ENCODE peak calls at places on chromosomes 11 and 22, in six cellular contexts. One of them, this sample, is unnamed.

GRCh38 chr11:45544826-45545225 is 120.6 kb downstream of the CHST1 start:
- DNase-seq in fibroblast of villous mesenchyme: no peak
- DNase-seq in iPS-NIHi11: no peak
- DNase-seq in T-helper 1 cell: no peak
- DNase-seq in stimulated activated CD4-positive, alpha-beta T cell treated with anti-CD3 and anti-CD28 coated beads, Interleukin-1b, Interleukin-23, amount 100 ng/mL, for 24 hours: no peak
- DNase-seq in NCI-H748 treated with DMSO at 0.1 percent for 48 hours: no peak
- DNase-seq in this sample: no peak

GRCh38 chr11:67369801-67370284 is 3.6 kb downstream of the CLCF1 start:
- DNase-seq in stimulated activated CD4-positive, alpha-beta T cell treated with anti-CD3 and anti-CD28 coated beads, Interleukin-1b, Interleukin-23, amount 100 ng/mL, for 24 hours: no peak
- DNase-seq in iPS-NIHi11: no peak
- DNase-seq in fibroblast of villous mesenchyme: peak
- DNase-seq in T-helper 1 cell: no peak
- DNase-seq in NCI-H748 treated with DMSO at 0.1 percent for 48 hours: no peak
- DNase-seq in this sample: no peak

GRCh38 chr11:86802601-86803051 is 2.3 kb downstream of the PRSS23 start:
- DNase-seq in stimulated activated CD4-positive, alpha-beta T cell treated with anti-CD3 and anti-CD28 coated beads, Interleukin-1b, Interleukin-23, amount 100 ng/mL, for 24 hours: no peak
- DNase-seq in T-helper 1 cell: peak
- DNase-seq in fibroblast of villous mesenchyme: peak
- DNase-seq in iPS-NIHi11: peak
- DNase-seq in NCI-H748 treated with DMSO at 0.1 percent for 48 hours: no peak
- DNase-seq in this sample: no peak

GRCh38 chr22:45337536-45337935 is 27.8 kb downstream of the FAM118A start:
- DNase-seq in fibroblast of villous mesenchyme: no peak
- DNase-seq in iPS-NIHi11: no peak
- DNase-seq in NCI-H748 treated with DMSO at 0.1 percent for 48 hours: no peak
- DNase-seq in T-helper 1 cell: no peak
- DNase-seq in stimulated activated CD4-positive, alpha-beta T cell treated with anti-CD3 and anti-CD28 coated beads, Interleukin-1b, Interleukin-23, amount 100 ng/mL, for 24 hours: no peak
- DNase-seq in this sample: no peak

GRCh38 chr22:26952654-26953379 is 295.4 kb downstream of the MIAT start:
- DNase-seq in fibroblast of villous mesenchyme: no peak
- DNase-seq in T-helper 1 cell: no peak
- DNase-seq in stimulated activated CD4-positive, alpha-beta T cell treated with anti-CD3 and anti-CD28 coated beads, Interleukin-1b, Interleukin-23, amount 100 ng/mL, for 24 hours: no peak
- DNase-seq in iPS-NIHi11: peak
- DNase-seq in NCI-H748 treated with DMSO at 0.1 percent for 48 hours: peak
- DNase-seq in this sample: no peak

GRCh38 chr11:31921066-31921465 is 109.9 kb upstream of the PAX6 start:
- DNase-seq in fibroblast of villous mesenchyme: peak
- DNase-seq in T-helper 1 cell: no peak
- DNase-seq in stimulated activated CD4-positive, alpha-beta T cell treated with anti-CD3 and anti-CD28 coated beads, Interleukin-1b, Interleukin-23, amount 100 ng/mL, for 24 hours: no peak
- DNase-seq in NCI-H748 treated with DMSO at 0.1 percent for 48 hours: no peak
- DNase-seq in iPS-NIHi11: no peak
- DNase-seq in this sample: no peak

GRCh38 chr11:116861539-116861938 is 24.1 kb upstream of the APOA1 start:
- DNase-seq in NCI-H748 treated with DMSO at 0.1 percent for 48 hours: no peak
- DNase-seq in iPS-NIHi11: no peak
- DNase-seq in stimulated activated CD4-positive, alpha-beta T cell treated with anti-CD3 and anti-CD28 coated beads, Interleukin-1b, Interleukin-23, amount 100 ng/mL, for 24 hours: no peak
- DNase-seq in fibroblast of villous mesenchyme: no peak
- DNase-seq in T-helper 1 cell: no peak
- DNase-seq in this sample: no peak

GRCh38 chr22:39820266-39820665 is 73.3 kb downstream of the ENTHD1 start:
- DNase-seq in fibroblast of villous mesenchyme: peak
- DNase-seq in stimulated activated CD4-positive, alpha-beta T cell treated with anti-CD3 and anti-CD28 coated beads, Interleukin-1b, Interleukin-23, amount 100 ng/mL, for 24 hours: no peak
- DNase-seq in T-helper 1 cell: no peak
- DNase-seq in NCI-H748 treated with DMSO at 0.1 percent for 48 hours: no peak
- DNase-seq in iPS-NIHi11: no peak
- DNase-seq in this sample: no peak

GRCh38 chr22:41862530-41863266 is 29.8 kb downstream of the SREBF2 start:
- DNase-seq in fibroblast of villous mesenchyme: no peak
- DNase-seq in iPS-NIHi11: no peak
- DNase-seq in T-helper 1 cell: peak
- DNase-seq in stimulated activated CD4-positive, alpha-beta T cell treated with anti-CD3 and anti-CD28 coated beads, Interleukin-1b, Interleukin-23, amount 100 ng/mL, for 24 hours: no peak
- DNase-seq in NCI-H748 treated with DMSO at 0.1 percent for 48 hours: no peak
- DNase-seq in this sample: no peak

GRCh38 chr11:122023614-122024250 is 92.3 kb downstream of the BLID start:
- DNase-seq in iPS-NIHi11: no peak
- DNase-seq in stimulated activated CD4-positive, alpha-beta T cell treated with anti-CD3 and anti-CD28 coated beads, Interleukin-1b, Interleukin-23, amount 100 ng/mL, for 24 hours: no peak
- DNase-seq in fibroblast of villous mesenchyme: peak
- DNase-seq in NCI-H748 treated with DMSO at 0.1 percent for 48 hours: no peak
- DNase-seq in T-helper 1 cell: no peak
- DNase-seq in this sample: no peak

GRCh38 chr11:68312117-68312779 is at the start of gene LRP5:
- DNase-seq in fibroblast of villous mesenchyme: no peak
- DNase-seq in T-helper 1 cell: no peak
- DNase-seq in stimulated activated CD4-positive, alpha-beta T cell treated with anti-CD3 and anti-CD28 coated beads, Interleukin-1b, Interleukin-23, amount 100 ng/mL, for 24 hours: no peak
- DNase-seq in iPS-NIHi11: peak
- DNase-seq in NCI-H748 treated with DMSO at 0.1 percent for 48 hours: no peak
- DNase-seq in this sample: no peak

GRCh38 chr22:42194953-42195352 is 64.3 kb upstream of the CYP2D6 start:
- DNase-seq in stimulated activated CD4-positive, alpha-beta T cell treated with anti-CD3 and anti-CD28 coated beads, Interleukin-1b, Interleukin-23, amount 100 ng/mL, for 24 hours: no peak
- DNase-seq in T-helper 1 cell: no peak
- DNase-seq in iPS-NIHi11: no peak
- DNase-seq in NCI-H748 treated with DMSO at 0.1 percent for 48 hours: no peak
- DNase-seq in fibroblast of villous mesenchyme: no peak
- DNase-seq in this sample: no peak

GRCh38 chr22:17368727-17369552 is at the start of gene CECR2:
- DNase-seq in fibroblast of villous mesenchyme: no peak
- DNase-seq in T-helper 1 cell: no peak
- DNase-seq in NCI-H748 treated with DMSO at 0.1 percent for 48 hours: peak
- DNase-seq in stimulated activated CD4-positive, alpha-beta T cell treated with anti-CD3 and anti-CD28 coated beads, Interleukin-1b, Interleukin-23, amount 100 ng/mL, for 24 hours: no peak
- DNase-seq in iPS-NIHi11: peak
- DNase-seq in this sample: no peak

GRCh38 chr11:110053848-110054414 is 39.3 kb upstream of the ZC3H12C start:
- DNase-seq in T-helper 1 cell: no peak
- DNase-seq in stimulated activated CD4-positive, alpha-beta T cell treated with anti-CD3 and anti-CD28 coated beads, Interleukin-1b, Interleukin-23, amount 100 ng/mL, for 24 hours: no peak
- DNase-seq in fibroblast of villous mesenchyme: no peak
- DNase-seq in NCI-H748 treated with DMSO at 0.1 percent for 48 hours: no peak
- DNase-seq in iPS-NIHi11: no peak
- DNase-seq in this sample: no peak

GRCh38 chr11:1568451-1568911 is 3.6 kb downstream of the DUSP8 start:
- DNase-seq in stimulated activated CD4-positive, alpha-beta T cell treated with anti-CD3 and anti-CD28 coated beads, Interleukin-1b, Interleukin-23, amount 100 ng/mL, for 24 hours: no peak
- DNase-seq in fibroblast of villous mesenchyme: no peak
- DNase-seq in iPS-NIHi11: peak
- DNase-seq in NCI-H748 treated with DMSO at 0.1 percent for 48 hours: peak
- DNase-seq in T-helper 1 cell: no peak
- DNase-seq in this sample: peak

GRCh38 chr11:77014669-77015068 is 19.5 kb upstream of the B3GNT6 start:
- DNase-seq in fibroblast of villous mesenchyme: no peak
- DNase-seq in stimulated activated CD4-positive, alpha-beta T cell treated with anti-CD3 and anti-CD28 coated beads, Interleukin-1b, Interleukin-23, amount 100 ng/mL, for 24 hours: no peak
- DNase-seq in NCI-H748 treated with DMSO at 0.1 percent for 48 hours: no peak
- DNase-seq in T-helper 1 cell: no peak
- DNase-seq in iPS-NIHi11: no peak
- DNase-seq in this sample: no peak

GRCh38 chr22:19240813-19241592 is 50.5 kb downstream of the CLTCL1 start:
- DNase-seq in fibroblast of villous mesenchyme: no peak
- DNase-seq in iPS-NIHi11: peak
- DNase-seq in T-helper 1 cell: no peak
- DNase-seq in NCI-H748 treated with DMSO at 0.1 percent for 48 hours: no peak
- DNase-seq in stimulated activated CD4-positive, alpha-beta T cell treated with anti-CD3 and anti-CD28 coated beads, Interleukin-1b, Interleukin-23, amount 100 ng/mL, for 24 hours: no peak
- DNase-seq in this sample: no peak

GRCh38 chr11:129239207-129239606 is 47.1 kb upstream of the ARHGAP32 start:
- DNase-seq in iPS-NIHi11: no peak
- DNase-seq in stimulated activated CD4-positive, alpha-beta T cell treated with anti-CD3 and anti-CD28 coated beads, Interleukin-1b, Interleukin-23, amount 100 ng/mL, for 24 hours: no peak
- DNase-seq in fibroblast of villous mesenchyme: no peak
- DNase-seq in T-helper 1 cell: no peak
- DNase-seq in NCI-H748 treated with DMSO at 0.1 percent for 48 hours: no peak
- DNase-seq in this sample: no peak

GRCh38 chr11:121473064-121473777 is 20.5 kb upstream of the SORL1-AS1 start:
- DNase-seq in iPS-NIHi11: no peak
- DNase-seq in T-helper 1 cell: no peak
- DNase-seq in fibroblast of villous mesenchyme: no peak
- DNase-seq in NCI-H748 treated with DMSO at 0.1 percent for 48 hours: no peak
- DNase-seq in stimulated activated CD4-positive, alpha-beta T cell treated with anti-CD3 and anti-CD28 coated beads, Interleukin-1b, Interleukin-23, amount 100 ng/mL, for 24 hours: no peak
- DNase-seq in this sample: no peak

This sample was measured in stimulated activated CD8-positive, alpha-beta memory T cell treated with anti-CD3 and anti-CD28 coated beads, Interleukin-2, amount 100 ng/mL, for 1 hour.